ENCODE peak calls at places on chromosomes 1 and 21, in five cellular contexts. K is occipital lobe, H is HCEC 1CT, I is HEK293T, T is lower lobe of right lung. Q is an unnamed sample.

GRCh38 chr1:152941037-152941700 is 5.8 kb upstream of the SPRR5 start:
- DNase-seq in K (no peak), H (no peak), I (no peak), T (no peak), Q (no peak)

GRCh38 chr1:169696273-169697100 is 14.9 kb downstream of the SELL start:
- DNase-seq in K (no peak), H (no peak), I (no peak), T (no peak), Q (peak)

GRCh38 chr21:34031835-34032370 is 41.5 kb upstream of the MRPS6 start:
- DNase-seq in K (no peak), H (no peak), I (no peak), T (no peak), Q (no peak)

GRCh38 chr1:68168545-68169065 is 63.7 kb downstream of the WLS start:
- DNase-seq in K (no peak), H (no peak), I (no peak), T (no peak), Q (no peak)

GRCh38 chr1:64961923-64962322 is 4.4 kb downstream of the JAK1 start:
- DNase-seq in K (no peak), H (no peak), I (no peak), T (no peak), Q (no peak)

GRCh38 chr1:181482001-181482430 is 1.3 kb upstream of the CACNA1E start:
- DNase-seq in K (no peak), H (no peak), I (no peak), T (no peak), Q (no peak)

GRCh38 chr1:178774263-178774662 is 49.2 kb downstream of the RALGPS2 start:
- DNase-seq in K (no peak), H (peak), I (no peak), T (no peak), Q (no peak)

GRCh38 chr1:110513511-110513910 is 5.5 kb downstream of the KCNA10 start:
- DNase-seq in K (no peak), H (no peak), I (no peak), T (no peak), Q (no peak)

GRCh38 chr1:167491586-167492408 is 26.5 kb downstream of the CD247 start:
- DNase-seq in K (no peak), H (no peak), I (no peak), T (no peak), Q (no peak)

GRCh38 chr1:187151555-187151954 is 322.8 kb downstream of the PLA2G4A start:
- DNase-seq in K (no peak), H (no peak), I (no peak), T (no peak), Q (no peak)